ENCODE peak calls at places on chromosomes 13 and 19, in six cellular contexts. R is H1, J is A549, W is ovary, Y is K562, Q is stomach. F is an unnamed sample.
A peak's percentile ranks its signal among the peaks of the same experiment; 100 is the strongest.

GRCh38 chr19:58038688-58039204 is 4.9 kb downstream of the ZSCAN1 start:
- DNase-seq in R (peak; percentile 59), W (no peak), Y (no peak), Q (no peak), J (no peak), F (no peak)

GRCh38 chr13:27793377-27794074 is 1.2 kb downstream of the GSX1 start:
- DNase-seq in Q (no peak), R (peak; percentile 66), J (no peak), W (no peak), Y (no peak), F (no peak)

GRCh38 chr13:21528616-21529015 is 69.5 kb upstream of the ZDHHC20 start:
- DNase-seq in Y (no peak), W (no peak), Q (no peak), R (no peak), J (no peak), F (no peak)

GRCh38 chr19:38799104-38799503 is 10.1 kb downstream of the LGALS7B start:
- DNase-seq in W (no peak), R (no peak), Q (no peak), Y (no peak), J (no peak), F (no peak)

GRCh38 chr19:16316506-16316882 is 8.1 kb upstream of the KLF2 start:
- DNase-seq in R (no peak), J (no peak), Y (no peak), Q (no peak), W (no peak), F (no peak)

GRCh38 chr13:95298971-95299627 is 2.2 kb downstream of the ABCC4 start:
- DNase-seq in J (peak; percentile 60), R (no peak), Q (no peak), W (no peak), Y (no peak), F (no peak)

GRCh38 chr13:82654143-82654542 is 1228.1 kb downstream of the SLITRK1 start:
- DNase-seq in J (no peak), R (no peak), W (no peak), Y (no peak), Q (no peak), F (no peak)

GRCh38 chr13:41289463-41289881 is 21.6 kb upstream of the NAA16 start:
- DNase-seq in Y (no peak), W (no peak), Q (no peak), R (no peak), J (no peak), F (no peak)

GRCh38 chr13:57813641-57814040 is 182.1 kb downstream of the PCDH17 start:
- DNase-seq in W (no peak), J (no peak), Q (no peak), R (no peak), Y (no peak), F (no peak)

GRCh38 chr13:53112522-53112921 is 83.9 kb downstream of the OLFM4 start:
- DNase-seq in J (no peak), Q (no peak), Y (no peak), R (no peak), W (no peak), F (no peak)

GRCh38 chr13:42991892-42992584 is at the start of gene EPSTI1:
- DNase-seq in W (peak; percentile 68), Q (peak; percentile 75), R (peak; percentile 76), J (no peak), Y (peak; percentile 18), F (peak; percentile 27)

GRCh38 chr13:112765734-112766133 is 75.9 kb downstream of the ATP11A start:
- DNase-seq in Y (no peak), R (no peak), Q (no peak), W (no peak), J (no peak), F (no peak)

GRCh38 chr13:40668335-40668734 is 1.9 kb upstream of the FOXO1 start:
- DNase-seq in Y (peak; percentile 55), J (peak; percentile 47), R (no peak), W (peak; percentile 44), Q (no peak), F (peak; percentile 63)

GRCh38 chr13:70023506-70023905 is 84.1 kb upstream of the ATXN8OS start:
- DNase-seq in Q (no peak), Y (no peak), R (no peak), W (no peak), J (no peak), F (no peak)

GRCh38 chr19:14459703-14460102 is 15.5 kb downstream of the PTGER1 start:
- DNase-seq in W (no peak), R (no peak), Y (no peak), Q (no peak), J (no peak), F (no peak)

GRCh38 chr19:10653732-10654609 is at the start of gene ILF3:
- DNase-seq in Y (peak; percentile 90), R (peak; percentile 97), W (peak; percentile 100), J (peak; percentile 100), Q (peak; percentile 100), F (peak; percentile 100)
- TF ChIP-seq EP300 in Y (peak; percentile 23), R (peak; percentile 48), W (peak; percentile 83), J (no peak), Q (no peak), F (peak; percentile 100)

GRCh38 chr19:1406818-1407661 is at the start of gene DAZAP1:
- DNase-seq in R (peak; percentile 99), Q (peak; percentile 100), J (peak; percentile 97), Y (peak; percentile 89), W (peak; percentile 99), F (peak; percentile 98)
- TF ChIP-seq CTCF in R (peak; percentile 36), Q (peak; percentile 29), J (peak; percentile 50), Y (peak; percentile 67), W (no peak), F (peak; percentile 38)

GRCh38 chr13:85521586-85521985 is 277.6 kb downstream of the SLITRK6 start:
- DNase-seq in R (no peak), J (no peak), Q (no peak), Y (no peak), W (no peak), F (no peak)

GRCh38 chr13:85520445-85520844 is 278.8 kb downstream of the SLITRK6 start:
- DNase-seq in Y (no peak), R (no peak), J (no peak), W (no peak), Q (no peak), F (no peak)

DNA sequence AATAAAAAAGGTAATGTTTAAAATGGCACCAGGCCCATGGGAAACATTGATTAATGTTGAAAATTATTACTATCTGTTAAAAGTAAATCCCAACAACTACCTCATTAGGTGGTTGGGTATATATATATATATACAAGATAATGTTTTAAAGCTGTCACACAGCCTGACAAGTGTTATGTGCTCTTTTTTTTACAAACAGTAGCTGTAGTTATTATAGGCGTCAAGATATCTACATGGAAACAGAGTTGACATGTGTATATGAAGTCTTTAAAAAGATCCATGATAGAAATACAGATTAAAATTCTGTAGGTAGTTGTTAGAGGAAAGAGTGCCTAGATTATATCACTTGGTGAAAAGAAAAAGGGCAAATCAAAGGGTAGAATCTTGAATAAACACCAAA is 279.9 kb downstream of the SLITRK6 start:
- DNase-seq in J (no peak), W (no peak), Q (no peak), R (no peak), Y (no peak), F (no peak)
- TF ChIP-seq EP300 in J (no peak), W (no peak), Q (no peak), R (no peak), Y (no peak), F (no peak)

GRCh38 chr19:23774156-23774971 is 15.7 kb upstream of the ZNF681 start:
- DNase-seq in W (no peak), Q (no peak), J (no peak), R (no peak), Y (no peak), F (no peak)
- TF ChIP-seq CTCF in W (no peak), Q (no peak), J (no peak), R (no peak), Y (no peak), F (no peak)

DNA sequence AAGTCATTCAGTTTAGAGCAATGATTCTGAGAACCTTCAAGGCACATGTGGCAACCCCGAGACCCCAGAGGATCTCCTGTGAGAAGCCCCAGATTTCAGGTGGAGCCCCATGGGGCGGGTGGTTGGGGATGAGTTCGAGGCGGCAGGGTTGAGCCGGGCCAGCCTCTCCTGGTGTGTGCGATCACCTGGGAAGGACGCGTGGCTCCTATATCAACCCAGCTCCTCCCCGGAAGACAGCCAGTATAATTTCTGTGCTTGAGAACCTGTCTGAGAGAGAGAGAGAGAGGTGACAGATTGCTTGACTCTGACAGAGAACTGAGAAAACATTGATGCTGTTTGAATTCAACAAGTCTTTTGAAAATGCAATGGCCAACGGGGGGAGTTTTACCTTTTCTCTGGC is 89.0 kb downstream of the TEX29 start:
- DNase-seq in Y (no peak), R (no peak), J (no peak), Q (no peak), W (no peak), F (no peak)
- TF ChIP-seq EP300 in Y (no peak), R (no peak), J (no peak), Q (no peak), W (no peak), F (no peak)

GRCh38 chr13:39599842-39600241 is 3.2 kb downstream of the LHFPL6 start:
- DNase-seq in Q (no peak), R (no peak), Y (no peak), W (no peak), J (no peak), F (no peak)

GRCh38 chr13:39602277-39602613 is 748 bp downstream of the LHFPL6 start:
- DNase-seq in R (no peak), Q (no peak), J (no peak), Y (no peak), W (no peak), F (no peak)

GRCh38 chr13:39602614-39603366 is at the start of gene LHFPL6:
- DNase-seq in Y (peak; percentile 7), Q (peak; percentile 73), J (peak; percentile 48), R (peak; percentile 85), W (peak; percentile 74), F (peak; percentile 77)

GRCh38 chr13:39601636-39602035 is 1.4 kb downstream of the LHFPL6 start:
- DNase-seq in R (no peak), Y (no peak), Q (no peak), W (no peak), J (no peak), F (no peak)

GRCh38 chr13:39600766-39601165 is 2.2 kb downstream of the LHFPL6 start:
- DNase-seq in Y (no peak), J (peak; percentile 2), Q (no peak), R (peak; percentile 65), W (no peak), F (peak; percentile 38)
- TF ChIP-seq CTCF in Y (no peak), J (no peak), Q (no peak), R (peak; percentile 76), W (no peak), F (no peak)

F was measured in tibial nerve.